ENCODE peak calls at places on chromosome 10, in eight cellular contexts. L is IMR-90; W is keratinocyte; O is ovary; K is cardiac muscle cell; S is NT2/D1; A is transverse colon; G is CD4-positive, CD25-positive, alpha-beta regulatory T cell. T is an unnamed sample.
A peak's percentile ranks its signal among the peaks of the same experiment; 100 is the strongest.

GRCh38 chr10:70832852-70833542 is 17.2 kb downstream of the SGPL1 start:
- DNase-seq in L (peak; percentile 93), W (no peak), O (no peak), K (no peak), S (no peak), A (no peak), G (no peak), T (peak; percentile 77)

GRCh38 chr10:114337510-114338462 is 66.5 kb downstream of the AFAP1L2 start:
- DNase-seq in L (no peak), W (peak; percentile 71), O (no peak), K (no peak), S (peak; percentile 76), A (no peak), G (no peak), T (no peak)

GRCh38 chr10:133180192-133180914 is 20.3 kb downstream of the KNDC1 start:
- DNase-seq in L (no peak), W (no peak), O (no peak), K (no peak), S (no peak), A (no peak), G (no peak), T (no peak)

GRCh38 chr10:23095966-23096813 is 811 bp downstream of the MSRB2 start:
- DNase-seq in L (peak; percentile 58), W (no peak), O (peak; percentile 68), K (peak; percentile 57), S (no peak), A (peak; percentile 48), G (peak; percentile 30), T (peak; percentile 5)

GRCh38 chr10:67088035-67088434 is 162.2 kb downstream of the LRRTM3 start:
- DNase-seq in L (no peak), W (no peak), O (no peak), K (peak; percentile 39), S (no peak), A (no peak), G (no peak), T (no peak)

GRCh38 chr10:92822964-92823363 is 25.4 kb upstream of the EXOC6 start:
- DNase-seq in L (peak; percentile 35), W (no peak), O (no peak), K (no peak), S (no peak), A (no peak), G (no peak), T (no peak)

GRCh38 chr10:36578306-36578705 is 547.1 kb upstream of the ANKRD30A start:
- DNase-seq in L (peak; percentile 88), W (peak; percentile 11), O (no peak), K (no peak), S (no peak), A (no peak), G (no peak), T (no peak)

GRCh38 chr10:60521974-60522405 is 132.3 kb upstream of the ANK3 start:
- DNase-seq in L (peak; percentile 4), W (peak; percentile 21), O (no peak), K (no peak), S (no peak), A (no peak), G (no peak), T (peak; percentile 61)

GRCh38 chr10:33630761-33631160 is 296.3 kb upstream of the NRP1 start:
- DNase-seq in L (no peak), W (no peak), O (no peak), K (no peak), S (no peak), A (no peak), G (no peak), T (no peak)

GRCh38 chr10:119734396-119735332 is 8.8 kb downstream of the INPP5F start:
- DNase-seq in L (peak; percentile 52), W (no peak), O (no peak), K (no peak), S (no peak), A (no peak), G (no peak), T (peak; percentile 56)
- H3K4me3 ChIP-seq in L (no peak overlapping the region), W (no peak overlapping the region), O (no peak overlapping the region), K (no peak overlapping the region), S (no peak overlapping the region), A (no peak overlapping the region), G (no peak overlapping the region), T (no peak overlapping the region)

GRCh38 chr10:51073461-51074237 is 638 bp upstream of the PRKG1 start:
- DNase-seq in L (peak; percentile 31), W (no peak), O (peak; percentile 53), K (peak; percentile 47), S (no peak), A (peak; percentile 18), G (no peak), T (no peak)
- H3K27me3 ChIP-seq in L (no peaks in the 10 kb centered on the region), W (peaks cover 39% of the 10 kb centered on the region), O (no peaks in the 10 kb centered on the region), K (peaks cover 18% of the 10 kb centered on the region), S (peaks cover 15% of the 10 kb centered on the region), A (peaks cover 9% of the 10 kb centered on the region), G (peaks cover 14% of the 10 kb centered on the region), T (peaks cover 11% of the 10 kb centered on the region)

DNA sequence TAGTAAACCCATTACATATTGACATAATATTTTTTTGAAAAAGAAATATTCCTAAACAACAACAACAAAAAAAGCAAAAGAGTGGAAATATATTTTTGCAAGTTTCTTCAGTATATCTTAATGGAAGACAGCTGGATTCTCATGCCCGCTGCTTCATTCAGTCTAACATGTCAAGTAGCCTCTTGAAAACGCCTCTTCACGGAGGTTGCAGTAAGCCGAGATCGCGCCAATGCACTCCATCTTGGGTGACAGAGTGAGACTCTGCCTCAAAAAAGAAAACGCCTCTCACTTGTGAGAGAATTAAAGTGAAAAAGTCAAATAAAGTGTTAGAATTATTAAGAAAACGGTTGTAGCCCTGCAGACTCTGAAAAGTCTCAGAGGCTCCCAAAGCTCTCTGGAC is 1.3 kb downstream of the CUTC start:
- DNase-seq in L (peak; percentile 13), W (no peak), O (no peak), K (peak; percentile 3), S (no peak), A (no peak), G (no peak), T (no peak)
- H3K4me3 ChIP-seq in L (no peak overlapping the region), W (no peak overlapping the region), O (no peak overlapping the region), K (peak overlapping the region; percentile 49), S (no peak overlapping the region), A (no peak overlapping the region), G (peak overlapping the region; percentile 45), T (no peak overlapping the region)

DNA sequence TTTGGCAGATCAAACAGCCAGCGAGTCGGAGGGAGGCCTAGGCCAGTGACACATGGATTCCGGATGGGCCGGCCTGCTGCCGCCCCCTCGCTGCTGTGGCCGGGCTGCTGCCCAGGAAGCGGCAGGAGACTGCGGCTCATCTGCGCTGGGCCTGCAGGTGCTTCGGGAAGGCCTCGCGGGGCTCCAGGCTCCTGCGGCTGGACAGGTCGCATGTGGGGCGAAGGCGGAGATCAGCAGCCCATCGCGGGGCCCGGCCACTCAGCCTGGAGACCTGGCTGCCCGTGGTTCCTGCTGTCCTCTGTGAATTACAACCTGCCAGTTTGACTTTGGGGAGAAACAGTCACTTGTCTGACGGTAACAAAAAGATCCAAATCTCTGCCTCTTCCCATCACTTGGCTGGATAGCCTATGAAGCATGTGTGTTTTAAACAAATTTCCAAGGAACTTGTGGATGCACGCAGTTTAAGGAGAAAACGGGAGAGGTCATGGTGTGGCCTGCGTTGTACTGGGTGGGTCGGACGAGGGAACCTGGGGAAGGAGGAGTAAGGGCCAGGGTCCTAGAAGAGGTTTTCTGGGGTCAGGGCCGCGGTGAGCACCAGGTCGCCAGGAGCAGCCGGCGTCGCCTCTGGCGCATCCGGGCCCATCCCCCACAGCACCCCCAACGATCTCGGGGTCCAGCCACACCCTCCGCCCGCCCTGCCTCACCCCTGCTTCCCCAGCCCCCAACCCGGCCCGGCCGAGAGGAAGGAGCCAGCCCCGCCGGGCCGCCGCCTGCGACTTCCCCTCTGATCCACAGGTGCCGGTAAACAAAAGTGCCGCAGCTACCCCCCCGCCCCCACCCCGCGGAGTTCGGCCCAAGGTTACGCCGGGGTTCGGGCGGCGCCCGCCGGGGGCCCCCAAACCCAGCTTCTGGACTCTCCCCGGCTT is 1.6 kb downstream of the SPOCK2 start:
- DNase-seq in L (peak; percentile 19), W (no peak), O (no peak), K (peak; percentile 43), S (no peak), A (peak; percentile 65), G (peak; percentile 71), T (no peak)
- H3K27me3 ChIP-seq in L (peaks cover 74% of the 10 kb centered on the region), W (peaks cover 28% of the 10 kb centered on the region), O (no peaks in the 10 kb centered on the region), K (peaks cover 64% of the 10 kb centered on the region), S (peaks cover 67% of the 10 kb centered on the region), A (peaks cover 44% of the 10 kb centered on the region), G (no peaks in the 10 kb centered on the region), T (peaks cover 21% of the 10 kb centered on the region)

DNA sequence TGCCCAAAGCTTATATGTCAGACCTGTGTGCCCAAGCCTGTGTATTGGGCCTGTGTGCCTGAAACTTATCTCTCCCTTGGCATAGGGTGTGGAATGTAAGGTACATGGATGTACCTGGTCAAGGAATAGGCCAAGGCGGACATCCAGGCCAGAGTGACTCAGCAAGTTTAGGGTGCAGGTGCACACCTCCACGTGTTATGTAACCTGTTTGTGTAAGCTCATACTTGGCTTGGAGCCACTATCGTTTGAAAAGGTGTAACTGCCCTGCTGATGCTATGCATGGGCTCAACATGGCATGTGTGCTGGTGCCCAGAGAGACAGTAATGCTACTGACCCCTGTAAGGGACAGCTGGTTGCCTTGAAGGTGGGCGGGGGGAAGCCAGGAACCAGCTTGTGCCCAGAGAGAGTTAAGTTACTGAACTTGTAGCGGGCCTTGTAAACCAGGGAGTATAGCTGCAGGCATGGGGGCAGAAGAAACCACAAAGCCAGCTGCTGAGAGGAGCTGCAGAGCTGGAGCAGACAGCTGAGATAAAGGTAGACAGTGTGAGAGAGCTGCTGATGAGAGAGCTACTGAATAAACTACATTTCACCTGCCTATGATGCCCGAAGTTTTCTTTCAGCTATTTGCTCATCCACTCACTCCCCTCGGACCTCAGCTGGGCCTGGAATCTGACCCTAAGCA is 656.4 kb upstream of the ZWINT start:
- DNase-seq in L (no peak), W (no peak), O (no peak), K (no peak), S (no peak), A (no peak), G (no peak), T (no peak)
- H3K4me3 ChIP-seq in L (no peak overlapping the region), W (no peak overlapping the region), O (no peak overlapping the region), K (no peak overlapping the region), S (no peak overlapping the region), A (no peak overlapping the region), G (no peak overlapping the region), T (no peak overlapping the region)